ENCODE peak calls at places on chromosomes 13 and 19, in ten cellular contexts. One of them, this sample, is unnamed.

GRCh38 chr13:112899618-112900600 is 69.1 kb upstream of the MCF2L start:
- DNase-seq in activated CD8-positive, alpha-beta memory T cell treated with anti-CD3 and anti-CD28 coated beads for 48 hours: no peak
- DNase-seq in GM03348: no peak
- DNase-seq in non-pigmented ciliary epithelial cell: no peak
- DNase-seq in B cell: no peak
- DNase-seq in pancreas: peak
- DNase-seq in ELR: no peak
- DNase-seq in activated naive CD8-positive, alpha-beta T cell treated with anti-CD3 and anti-CD28 coated beads, Interleukin-2, amount 50 U/mL, for 24 hours: no peak
- DNase-seq in iPS-NIHi11: no peak
- DNase-seq in H54: no peak
- DNase-seq in this sample: no peak

GRCh38 chr13:20230913-20231838 is 943 bp downstream of the GJB6 start:
- DNase-seq in GM03348: no peak
- DNase-seq in non-pigmented ciliary epithelial cell: no peak
- DNase-seq in activated naive CD8-positive, alpha-beta T cell treated with anti-CD3 and anti-CD28 coated beads, Interleukin-2, amount 50 U/mL, for 24 hours: no peak
- DNase-seq in iPS-NIHi11: no peak
- DNase-seq in B cell: peak
- DNase-seq in H54: no peak
- DNase-seq in ELR: peak
- DNase-seq in activated CD8-positive, alpha-beta memory T cell treated with anti-CD3 and anti-CD28 coated beads for 48 hours: no peak
- DNase-seq in pancreas: no peak
- DNase-seq in this sample: peak

GRCh38 chr13:47241446-47241845 is 344.6 kb upstream of the HTR2A start:
- DNase-seq in B cell: no peak
- DNase-seq in H54: no peak
- DNase-seq in non-pigmented ciliary epithelial cell: no peak
- DNase-seq in ELR: no peak
- DNase-seq in iPS-NIHi11: no peak
- DNase-seq in GM03348: no peak
- DNase-seq in activated naive CD8-positive, alpha-beta T cell treated with anti-CD3 and anti-CD28 coated beads, Interleukin-2, amount 50 U/mL, for 24 hours: no peak
- DNase-seq in activated CD8-positive, alpha-beta memory T cell treated with anti-CD3 and anti-CD28 coated beads for 48 hours: no peak
- DNase-seq in pancreas: no peak
- DNase-seq in this sample: peak

GRCh38 chr19:3633559-3633988 is 7.0 kb upstream of the CACTIN start:
- DNase-seq in pancreas: no peak
- DNase-seq in activated CD8-positive, alpha-beta memory T cell treated with anti-CD3 and anti-CD28 coated beads for 48 hours: no peak
- DNase-seq in ELR: no peak
- DNase-seq in GM03348: no peak
- DNase-seq in activated naive CD8-positive, alpha-beta T cell treated with anti-CD3 and anti-CD28 coated beads, Interleukin-2, amount 50 U/mL, for 24 hours: no peak
- DNase-seq in B cell: no peak
- DNase-seq in iPS-NIHi11: no peak
- DNase-seq in non-pigmented ciliary epithelial cell: no peak
- DNase-seq in H54: no peak
- DNase-seq in this sample: no peak

GRCh38 chr19:12117203-12117970 is 22.8 kb downstream of the ZNF20 start:
- DNase-seq in B cell: no peak
- DNase-seq in iPS-NIHi11: peak
- DNase-seq in non-pigmented ciliary epithelial cell: no peak
- DNase-seq in activated naive CD8-positive, alpha-beta T cell treated with anti-CD3 and anti-CD28 coated beads, Interleukin-2, amount 50 U/mL, for 24 hours: no peak
- DNase-seq in ELR: no peak
- DNase-seq in activated CD8-positive, alpha-beta memory T cell treated with anti-CD3 and anti-CD28 coated beads for 48 hours: no peak
- DNase-seq in pancreas: no peak
- DNase-seq in GM03348: no peak
- DNase-seq in H54: no peak
- DNase-seq in this sample: no peak

GRCh38 chr19:11387154-11388034 is 3.3 kb upstream of the EPOR start:
- DNase-seq in B cell: peak
- DNase-seq in pancreas: no peak
- DNase-seq in ELR: no peak
- DNase-seq in activated naive CD8-positive, alpha-beta T cell treated with anti-CD3 and anti-CD28 coated beads, Interleukin-2, amount 50 U/mL, for 24 hours: no peak
- DNase-seq in GM03348: no peak
- DNase-seq in non-pigmented ciliary epithelial cell: no peak
- DNase-seq in activated CD8-positive, alpha-beta memory T cell treated with anti-CD3 and anti-CD28 coated beads for 48 hours: no peak
- DNase-seq in iPS-NIHi11: no peak
- DNase-seq in H54: no peak
- DNase-seq in this sample: no peak

GRCh38 chr13:113938716-113939115 is 35.2 kb downstream of the C13orf46 start:
- DNase-seq in pancreas: no peak
- DNase-seq in activated naive CD8-positive, alpha-beta T cell treated with anti-CD3 and anti-CD28 coated beads, Interleukin-2, amount 50 U/mL, for 24 hours: no peak
- DNase-seq in GM03348: no peak
- DNase-seq in B cell: no peak
- DNase-seq in H54: no peak
- DNase-seq in iPS-NIHi11: no peak
- DNase-seq in activated CD8-positive, alpha-beta memory T cell treated with anti-CD3 and anti-CD28 coated beads for 48 hours: no peak
- DNase-seq in ELR: no peak
- DNase-seq in non-pigmented ciliary epithelial cell: no peak
- DNase-seq in this sample: no peak

GRCh38 chr13:30147380-30147779 is 160.0 kb downstream of the KATNAL1 start:
- DNase-seq in B cell: peak
- DNase-seq in H54: no peak
- DNase-seq in ELR: no peak
- DNase-seq in pancreas: no peak
- DNase-seq in GM03348: no peak
- DNase-seq in activated CD8-positive, alpha-beta memory T cell treated with anti-CD3 and anti-CD28 coated beads for 48 hours: no peak
- DNase-seq in non-pigmented ciliary epithelial cell: no peak
- DNase-seq in activated naive CD8-positive, alpha-beta T cell treated with anti-CD3 and anti-CD28 coated beads, Interleukin-2, amount 50 U/mL, for 24 hours: no peak
- DNase-seq in iPS-NIHi11: no peak
- DNase-seq in this sample: no peak

GRCh38 chr19:10553943-10554381 is 10.3 kb downstream of the ATG4D start:
- DNase-seq in B cell: peak
- DNase-seq in non-pigmented ciliary epithelial cell: no peak
- DNase-seq in activated naive CD8-positive, alpha-beta T cell treated with anti-CD3 and anti-CD28 coated beads, Interleukin-2, amount 50 U/mL, for 24 hours: peak
- DNase-seq in ELR: no peak
- DNase-seq in H54: no peak
- DNase-seq in pancreas: peak
- DNase-seq in activated CD8-positive, alpha-beta memory T cell treated with anti-CD3 and anti-CD28 coated beads for 48 hours: peak
- DNase-seq in iPS-NIHi11: no peak
- DNase-seq in GM03348: no peak
- DNase-seq in this sample: no peak

GRCh38 chr13:73303858-73304257 is 245.1 kb downstream of the KLF5 start:
- DNase-seq in ELR: peak
- DNase-seq in iPS-NIHi11: no peak
- DNase-seq in activated naive CD8-positive, alpha-beta T cell treated with anti-CD3 and anti-CD28 coated beads, Interleukin-2, amount 50 U/mL, for 24 hours: no peak
- DNase-seq in GM03348: peak
- DNase-seq in pancreas: no peak
- DNase-seq in non-pigmented ciliary epithelial cell: no peak
- DNase-seq in B cell: no peak
- DNase-seq in activated CD8-positive, alpha-beta memory T cell treated with anti-CD3 and anti-CD28 coated beads for 48 hours: no peak
- DNase-seq in H54: peak
- DNase-seq in this sample: peak

GRCh38 chr19:48859711-48860572 is 8.5 kb downstream of the PLEKHA4 start:
- DNase-seq in ELR: no peak
- DNase-seq in pancreas: peak
- DNase-seq in H54: no peak
- DNase-seq in activated naive CD8-positive, alpha-beta T cell treated with anti-CD3 and anti-CD28 coated beads, Interleukin-2, amount 50 U/mL, for 24 hours: no peak
- DNase-seq in non-pigmented ciliary epithelial cell: no peak
- DNase-seq in B cell: no peak
- DNase-seq in GM03348: no peak
- DNase-seq in iPS-NIHi11: peak
- DNase-seq in activated CD8-positive, alpha-beta memory T cell treated with anti-CD3 and anti-CD28 coated beads for 48 hours: no peak
- DNase-seq in this sample: peak

GRCh38 chr13:52405767-52406494 is at the start of gene THSD1:
- DNase-seq in H54: peak
- DNase-seq in ELR: peak
- DNase-seq in B cell: peak
- DNase-seq in iPS-NIHi11: peak
- DNase-seq in activated CD8-positive, alpha-beta memory T cell treated with anti-CD3 and anti-CD28 coated beads for 48 hours: peak
- DNase-seq in pancreas: peak
- DNase-seq in non-pigmented ciliary epithelial cell: no peak
- DNase-seq in activated naive CD8-positive, alpha-beta T cell treated with anti-CD3 and anti-CD28 coated beads, Interleukin-2, amount 50 U/mL, for 24 hours: peak
- DNase-seq in GM03348: peak
- DNase-seq in this sample: peak

GRCh38 chr19:41897181-41897580 is 14.2 kb downstream of the ARHGEF1 start:
- DNase-seq in non-pigmented ciliary epithelial cell: no peak
- DNase-seq in activated CD8-positive, alpha-beta memory T cell treated with anti-CD3 and anti-CD28 coated beads for 48 hours: no peak
- DNase-seq in GM03348: no peak
- DNase-seq in iPS-NIHi11: peak
- DNase-seq in H54: no peak
- DNase-seq in pancreas: no peak
- DNase-seq in activated naive CD8-positive, alpha-beta T cell treated with anti-CD3 and anti-CD28 coated beads, Interleukin-2, amount 50 U/mL, for 24 hours: no peak
- DNase-seq in ELR: no peak
- DNase-seq in B cell: no peak
- DNase-seq in this sample: no peak

GRCh38 chr19:40348961-40349507 is 539 bp downstream of the PLD3 start:
- DNase-seq in activated naive CD8-positive, alpha-beta T cell treated with anti-CD3 and anti-CD28 coated beads, Interleukin-2, amount 50 U/mL, for 24 hours: no peak
- DNase-seq in activated CD8-positive, alpha-beta memory T cell treated with anti-CD3 and anti-CD28 coated beads for 48 hours: no peak
- DNase-seq in B cell: peak
- DNase-seq in GM03348: peak
- DNase-seq in pancreas: no peak
- DNase-seq in H54: no peak
- DNase-seq in ELR: peak
- DNase-seq in non-pigmented ciliary epithelial cell: no peak
- DNase-seq in iPS-NIHi11: peak
- DNase-seq in this sample: peak

GRCh38 chr13:103431880-103432279 is 365.7 kb upstream of the SLC10A2 start:
- DNase-seq in iPS-NIHi11: no peak
- DNase-seq in GM03348: no peak
- DNase-seq in ELR: no peak
- DNase-seq in activated naive CD8-positive, alpha-beta T cell treated with anti-CD3 and anti-CD28 coated beads, Interleukin-2, amount 50 U/mL, for 24 hours: no peak
- DNase-seq in activated CD8-positive, alpha-beta memory T cell treated with anti-CD3 and anti-CD28 coated beads for 48 hours: no peak
- DNase-seq in H54: no peak
- DNase-seq in non-pigmented ciliary epithelial cell: no peak
- DNase-seq in B cell: no peak
- DNase-seq in pancreas: no peak
- DNase-seq in this sample: no peak

GRCh38 chr19:2728783-2729387 is 7.7 kb upstream of the DIRAS1 start:
- DNase-seq in GM03348: no peak
- DNase-seq in H54: no peak
- DNase-seq in activated naive CD8-positive, alpha-beta T cell treated with anti-CD3 and anti-CD28 coated beads, Interleukin-2, amount 50 U/mL, for 24 hours: no peak
- DNase-seq in pancreas: no peak
- DNase-seq in ELR: no peak
- DNase-seq in non-pigmented ciliary epithelial cell: no peak
- DNase-seq in B cell: no peak
- DNase-seq in iPS-NIHi11: no peak
- DNase-seq in activated CD8-positive, alpha-beta memory T cell treated with anti-CD3 and anti-CD28 coated beads for 48 hours: no peak
- DNase-seq in this sample: no peak

GRCh38 chr19:47418595-47419036 is 711 bp downstream of the MEIS3 start:
- DNase-seq in ELR: peak
- DNase-seq in pancreas: no peak
- DNase-seq in iPS-NIHi11: peak
- DNase-seq in non-pigmented ciliary epithelial cell: no peak
- DNase-seq in B cell: no peak
- DNase-seq in GM03348: peak
- DNase-seq in activated CD8-positive, alpha-beta memory T cell treated with anti-CD3 and anti-CD28 coated beads for 48 hours: no peak
- DNase-seq in H54: no peak
- DNase-seq in activated naive CD8-positive, alpha-beta T cell treated with anti-CD3 and anti-CD28 coated beads, Interleukin-2, amount 50 U/mL, for 24 hours: no peak
- DNase-seq in this sample: no peak

GRCh38 chr19:3680939-3681338 is 19.3 kb downstream of the PIP5K1C start:
- DNase-seq in pancreas: no peak
- DNase-seq in iPS-NIHi11: no peak
- DNase-seq in ELR: no peak
- DNase-seq in non-pigmented ciliary epithelial cell: no peak
- DNase-seq in activated CD8-positive, alpha-beta memory T cell treated with anti-CD3 and anti-CD28 coated beads for 48 hours: no peak
- DNase-seq in GM03348: no peak
- DNase-seq in activated naive CD8-positive, alpha-beta T cell treated with anti-CD3 and anti-CD28 coated beads, Interleukin-2, amount 50 U/mL, for 24 hours: no peak
- DNase-seq in B cell: no peak
- DNase-seq in H54: no peak
- DNase-seq in this sample: no peak

GRCh38 chr19:3665681-3666544 is 34.4 kb downstream of the PIP5K1C start:
- DNase-seq in activated CD8-positive, alpha-beta memory T cell treated with anti-CD3 and anti-CD28 coated beads for 48 hours: no peak
- DNase-seq in H54: peak
- DNase-seq in ELR: peak
- DNase-seq in activated naive CD8-positive, alpha-beta T cell treated with anti-CD3 and anti-CD28 coated beads, Interleukin-2, amount 50 U/mL, for 24 hours: peak
- DNase-seq in iPS-NIHi11: peak
- DNase-seq in pancreas: peak
- DNase-seq in non-pigmented ciliary epithelial cell: no peak
- DNase-seq in B cell: peak
- DNase-seq in GM03348: peak
- DNase-seq in this sample: no peak

GRCh38 chr19:51784922-51785690 is 9.9 kb upstream of the FPR3 start:
- DNase-seq in H54: no peak
- DNase-seq in pancreas: no peak
- DNase-seq in B cell: no peak
- DNase-seq in activated CD8-positive, alpha-beta memory T cell treated with anti-CD3 and anti-CD28 coated beads for 48 hours: peak
- DNase-seq in iPS-NIHi11: no peak
- DNase-seq in activated naive CD8-positive, alpha-beta T cell treated with anti-CD3 and anti-CD28 coated beads, Interleukin-2, amount 50 U/mL, for 24 hours: peak
- DNase-seq in ELR: peak
- DNase-seq in non-pigmented ciliary epithelial cell: no peak
- DNase-seq in GM03348: peak
- DNase-seq in this sample: no peak

GRCh38 chr13:35690546-35690945 is 214.1 kb upstream of the MAB21L1 start:
- DNase-seq in iPS-NIHi11: no peak
- DNase-seq in H54: no peak
- DNase-seq in pancreas: no peak
- DNase-seq in activated naive CD8-positive, alpha-beta T cell treated with anti-CD3 and anti-CD28 coated beads, Interleukin-2, amount 50 U/mL, for 24 hours: no peak
- DNase-seq in B cell: no peak
- DNase-seq in GM03348: peak
- DNase-seq in non-pigmented ciliary epithelial cell: no peak
- DNase-seq in activated CD8-positive, alpha-beta memory T cell treated with anti-CD3 and anti-CD28 coated beads for 48 hours: no peak
- DNase-seq in ELR: peak
- DNase-seq in this sample: no peak

GRCh38 chr13:102020611-102021216 is 381.1 kb downstream of the FGF14 start:
- DNase-seq in H54: no peak
- DNase-seq in non-pigmented ciliary epithelial cell: peak
- DNase-seq in GM03348: no peak
- DNase-seq in ELR: peak
- DNase-seq in activated naive CD8-positive, alpha-beta T cell treated with anti-CD3 and anti-CD28 coated beads, Interleukin-2, amount 50 U/mL, for 24 hours: no peak
- DNase-seq in pancreas: no peak
- DNase-seq in B cell: no peak
- DNase-seq in activated CD8-positive, alpha-beta memory T cell treated with anti-CD3 and anti-CD28 coated beads for 48 hours: no peak
- DNase-seq in iPS-NIHi11: no peak
- DNase-seq in this sample: no peak

GRCh38 chr13:100394005-100394695 is 194.4 kb downstream of the GGACT start:
- DNase-seq in iPS-NIHi11: no peak
- DNase-seq in activated naive CD8-positive, alpha-beta T cell treated with anti-CD3 and anti-CD28 coated beads, Interleukin-2, amount 50 U/mL, for 24 hours: no peak
- DNase-seq in B cell: no peak
- DNase-seq in activated CD8-positive, alpha-beta memory T cell treated with anti-CD3 and anti-CD28 coated beads for 48 hours: no peak
- DNase-seq in ELR: peak
- DNase-seq in GM03348: peak
- DNase-seq in pancreas: no peak
- DNase-seq in H54: peak
- DNase-seq in non-pigmented ciliary epithelial cell: peak
- DNase-seq in this sample: no peak

GRCh38 chr19:13953021-13953531 is 767 bp downstream of the DCAF15 start:
- DNase-seq in non-pigmented ciliary epithelial cell: no peak
- DNase-seq in ELR: peak
- DNase-seq in activated CD8-positive, alpha-beta memory T cell treated with anti-CD3 and anti-CD28 coated beads for 48 hours: no peak
- DNase-seq in iPS-NIHi11: peak
- DNase-seq in activated naive CD8-positive, alpha-beta T cell treated with anti-CD3 and anti-CD28 coated beads, Interleukin-2, amount 50 U/mL, for 24 hours: peak
- DNase-seq in GM03348: peak
- DNase-seq in pancreas: no peak
- DNase-seq in H54: peak
- DNase-seq in B cell: no peak
- DNase-seq in this sample: peak

GRCh38 chr19:35350591-35350990 is 2.9 kb downstream of the FFAR1 start:
- DNase-seq in activated naive CD8-positive, alpha-beta T cell treated with anti-CD3 and anti-CD28 coated beads, Interleukin-2, amount 50 U/mL, for 24 hours: no peak
- DNase-seq in ELR: no peak
- DNase-seq in iPS-NIHi11: no peak
- DNase-seq in activated CD8-positive, alpha-beta memory T cell treated with anti-CD3 and anti-CD28 coated beads for 48 hours: no peak
- DNase-seq in B cell: peak
- DNase-seq in GM03348: no peak
- DNase-seq in pancreas: peak
- DNase-seq in H54: no peak
- DNase-seq in non-pigmented ciliary epithelial cell: no peak
- DNase-seq in this sample: no peak

GRCh38 chr13:113768018-113768905 is 9.2 kb downstream of the TMEM255B start:
- DNase-seq in activated CD8-positive, alpha-beta memory T cell treated with anti-CD3 and anti-CD28 coated beads for 48 hours: no peak
- DNase-seq in GM03348: no peak
- DNase-seq in pancreas: no peak
- DNase-seq in H54: no peak
- DNase-seq in activated naive CD8-positive, alpha-beta T cell treated with anti-CD3 and anti-CD28 coated beads, Interleukin-2, amount 50 U/mL, for 24 hours: no peak
- DNase-seq in B cell: no peak
- DNase-seq in ELR: no peak
- DNase-seq in non-pigmented ciliary epithelial cell: no peak
- DNase-seq in iPS-NIHi11: no peak
- DNase-seq in this sample: no peak

GRCh38 chr13:114101831-114102520 is 30.4 kb downstream of the RASA3 start:
- DNase-seq in activated naive CD8-positive, alpha-beta T cell treated with anti-CD3 and anti-CD28 coated beads, Interleukin-2, amount 50 U/mL, for 24 hours: no peak
- DNase-seq in B cell: no peak
- DNase-seq in non-pigmented ciliary epithelial cell: no peak
- DNase-seq in iPS-NIHi11: no peak
- DNase-seq in activated CD8-positive, alpha-beta memory T cell treated with anti-CD3 and anti-CD28 coated beads for 48 hours: no peak
- DNase-seq in H54: no peak
- DNase-seq in ELR: no peak
- DNase-seq in pancreas: no peak
- DNase-seq in GM03348: no peak
- DNase-seq in this sample: no peak

GRCh38 chr13:113754242-113754641 is 4.8 kb upstream of the TMEM255B start:
- DNase-seq in GM03348: no peak
- DNase-seq in ELR: no peak
- DNase-seq in B cell: no peak
- DNase-seq in pancreas: peak
- DNase-seq in H54: no peak
- DNase-seq in activated naive CD8-positive, alpha-beta T cell treated with anti-CD3 and anti-CD28 coated beads, Interleukin-2, amount 50 U/mL, for 24 hours: no peak
- DNase-seq in iPS-NIHi11: no peak
- DNase-seq in non-pigmented ciliary epithelial cell: no peak
- DNase-seq in activated CD8-positive, alpha-beta memory T cell treated with anti-CD3 and anti-CD28 coated beads for 48 hours: no peak
- DNase-seq in this sample: no peak